ENCODE peak calls at places on chromosomes 3 and 15, in seven cellular contexts. One of them, this sample, is unnamed.
A peak's percentile ranks its signal among the peaks of the same experiment; 100 is the strongest.

GRCh38 chr15:77002954-77003912 is 8.3 kb downstream of the PSTPIP1 start:
- DNase-seq in PC-9: no peak
- DNase-seq in AG04450: no peak
- DNase-seq in HCT116: no peak
- DNase-seq in cardiac muscle cell: no peak
- DNase-seq in uterus: no peak
- DNase-seq in mammary epithelial cell: no peak
- DNase-seq in this sample: no peak

GRCh38 chr3:14563946-14564539 is 23.9 kb upstream of the GRIP2 start:
- DNase-seq in PC-9: no peak
- DNase-seq in AG04450: no peak
- DNase-seq in HCT116: no peak
- DNase-seq in cardiac muscle cell: no peak
- DNase-seq in uterus: no peak
- DNase-seq in mammary epithelial cell: no peak
- DNase-seq in this sample: no peak

GRCh38 chr15:74869726-74870407 is 3.3 kb downstream of the SCAMP2 start:
- DNase-seq in PC-9: no peak
- DNase-seq in AG04450: no peak
- DNase-seq in HCT116: no peak
- DNase-seq in cardiac muscle cell: no peak
- DNase-seq in uterus: peak; percentile 36
- DNase-seq in mammary epithelial cell: no peak
- DNase-seq in this sample: no peak

GRCh38 chr3:176633511-176633910 is 563.8 kb downstream of the TBL1XR1 start:
- DNase-seq in PC-9: no peak
- DNase-seq in AG04450: no peak
- DNase-seq in HCT116: no peak
- DNase-seq in cardiac muscle cell: peak; percentile 21
- DNase-seq in uterus: no peak
- DNase-seq in mammary epithelial cell: no peak
- DNase-seq in this sample: peak; percentile 17

GRCh38 chr3:61771976-61772375 is 210.6 kb downstream of the PTPRG start:
- DNase-seq in PC-9: no peak
- DNase-seq in AG04450: no peak
- DNase-seq in HCT116: no peak
- DNase-seq in cardiac muscle cell: no peak
- DNase-seq in uterus: no peak
- DNase-seq in mammary epithelial cell: no peak
- DNase-seq in this sample: no peak

GRCh38 chr15:58440181-58440910 is 8.6 kb downstream of the LIPC start:
- DNase-seq in PC-9: peak; percentile 94
- DNase-seq in AG04450: no peak
- DNase-seq in HCT116: peak; percentile 59
- DNase-seq in cardiac muscle cell: no peak
- DNase-seq in uterus: peak; percentile 29
- DNase-seq in mammary epithelial cell: peak; percentile 52
- DNase-seq in this sample: peak; percentile 68

GRCh38 chr3:141115752-141116541 is 64.8 kb downstream of the SPSB4 start:
- DNase-seq in PC-9: no peak
- DNase-seq in AG04450: no peak
- DNase-seq in HCT116: no peak
- DNase-seq in cardiac muscle cell: no peak
- DNase-seq in uterus: peak; percentile 76
- DNase-seq in mammary epithelial cell: no peak
- DNase-seq in this sample: no peak

GRCh38 chr3:120324185-120324584 is 25.0 kb downstream of the LRRC58 start:
- DNase-seq in PC-9: no peak
- DNase-seq in AG04450: no peak
- DNase-seq in HCT116: no peak
- DNase-seq in cardiac muscle cell: no peak
- DNase-seq in uterus: no peak
- DNase-seq in mammary epithelial cell: no peak
- DNase-seq in this sample: no peak

GRCh38 chr3:197711973-197712707 is 24.6 kb downstream of the RUBCN start:
- DNase-seq in PC-9: peak; percentile 100
- DNase-seq in AG04450: peak; percentile 89
- DNase-seq in HCT116: peak; percentile 96
- DNase-seq in cardiac muscle cell: peak; percentile 77
- DNase-seq in uterus: peak; percentile 94
- DNase-seq in mammary epithelial cell: peak; percentile 98
- DNase-seq in this sample: peak; percentile 81

GRCh38 chr3:172201990-172202318 is 162.6 kb downstream of the FNDC3B start:
- DNase-seq in PC-9: no peak
- DNase-seq in AG04450: peak; percentile 87
- DNase-seq in HCT116: no peak
- DNase-seq in cardiac muscle cell: no peak
- DNase-seq in uterus: peak; percentile 34
- DNase-seq in mammary epithelial cell: peak; percentile 42
- DNase-seq in this sample: no peak

GRCh38 chr3:50242371-50242770 is 6.4 kb downstream of the GNAI2 start:
- DNase-seq in PC-9: no peak
- DNase-seq in AG04450: no peak
- DNase-seq in HCT116: no peak
- DNase-seq in cardiac muscle cell: no peak
- DNase-seq in uterus: no peak
- DNase-seq in mammary epithelial cell: no peak
- DNase-seq in this sample: no peak

GRCh38 chr3:50241163-50241562 is 5.2 kb downstream of the GNAI2 start:
- DNase-seq in PC-9: no peak
- DNase-seq in AG04450: no peak
- DNase-seq in HCT116: no peak
- DNase-seq in cardiac muscle cell: peak; percentile 71
- DNase-seq in uterus: no peak
- DNase-seq in mammary epithelial cell: no peak
- DNase-seq in this sample: no peak

GRCh38 chr3:50242778-50243551 is 7.0 kb downstream of the GNAI2 start:
- DNase-seq in PC-9: no peak
- DNase-seq in AG04450: no peak
- DNase-seq in HCT116: no peak
- DNase-seq in cardiac muscle cell: no peak
- DNase-seq in uterus: peak; percentile 58
- DNase-seq in mammary epithelial cell: peak; percentile 69
- DNase-seq in this sample: no peak

GRCh38 chr3:50245251-50245745 is 9.3 kb downstream of the GNAI2 start:
- DNase-seq in PC-9: no peak
- DNase-seq in AG04450: no peak
- DNase-seq in HCT116: no peak
- DNase-seq in cardiac muscle cell: no peak
- DNase-seq in uterus: no peak
- DNase-seq in mammary epithelial cell: no peak
- DNase-seq in this sample: no peak

GRCh38 chr3:50243552-50243895 is 7.5 kb downstream of the GNAI2 start:
- DNase-seq in PC-9: no peak
- DNase-seq in AG04450: no peak
- DNase-seq in HCT116: no peak
- DNase-seq in cardiac muscle cell: no peak
- DNase-seq in uterus: no peak
- DNase-seq in mammary epithelial cell: no peak
- DNase-seq in this sample: no peak
- TF ChIP-seq CTCF in PC-9: no peak
- TF ChIP-seq CTCF in AG04450: no peak
- TF ChIP-seq CTCF in HCT116: no peak
- TF ChIP-seq CTCF in cardiac muscle cell: no peak
- TF ChIP-seq CTCF in uterus: no peak
- TF ChIP-seq CTCF in mammary epithelial cell: no peak
- TF ChIP-seq CTCF in this sample: no peak

GRCh38 chr3:151946606-151947005 is 73.2 kb downstream of the SUCNR1 start:
- DNase-seq in PC-9: no peak
- DNase-seq in AG04450: no peak
- DNase-seq in HCT116: no peak
- DNase-seq in cardiac muscle cell: no peak
- DNase-seq in uterus: no peak
- DNase-seq in mammary epithelial cell: no peak
- DNase-seq in this sample: no peak

GRCh38 chr3:151940481-151940880 is 67.0 kb downstream of the SUCNR1 start:
- DNase-seq in PC-9: no peak
- DNase-seq in AG04450: no peak
- DNase-seq in HCT116: no peak
- DNase-seq in cardiac muscle cell: no peak
- DNase-seq in uterus: no peak
- DNase-seq in mammary epithelial cell: no peak
- DNase-seq in this sample: no peak

GRCh38 chr3:151943539-151943938 is 70.1 kb downstream of the SUCNR1 start:
- DNase-seq in PC-9: no peak
- DNase-seq in AG04450: no peak
- DNase-seq in HCT116: no peak
- DNase-seq in cardiac muscle cell: no peak
- DNase-seq in uterus: no peak
- DNase-seq in mammary epithelial cell: no peak
- DNase-seq in this sample: no peak

GRCh38 chr3:151949706-151950105 is 76.3 kb downstream of the SUCNR1 start:
- DNase-seq in PC-9: no peak
- DNase-seq in AG04450: no peak
- DNase-seq in HCT116: no peak
- DNase-seq in cardiac muscle cell: no peak
- DNase-seq in uterus: no peak
- DNase-seq in mammary epithelial cell: peak; percentile 13
- DNase-seq in this sample: no peak

GRCh38 chr3:151944356-151944755 is 70.9 kb downstream of the SUCNR1 start:
- DNase-seq in PC-9: no peak
- DNase-seq in AG04450: no peak
- DNase-seq in HCT116: no peak
- DNase-seq in cardiac muscle cell: no peak
- DNase-seq in uterus: no peak
- DNase-seq in mammary epithelial cell: no peak
- DNase-seq in this sample: no peak
- TF ChIP-seq CTCF in PC-9: no peak
- TF ChIP-seq CTCF in AG04450: no peak
- TF ChIP-seq CTCF in HCT116: no peak
- TF ChIP-seq CTCF in cardiac muscle cell: no peak
- TF ChIP-seq CTCF in uterus: no peak
- TF ChIP-seq CTCF in mammary epithelial cell: no peak
- TF ChIP-seq CTCF in this sample: no peak

GRCh38 chr3:184284696-184285095 is 8.9 kb downstream of the ECE2 start:
- DNase-seq in PC-9: peak; percentile 67
- DNase-seq in AG04450: no peak
- DNase-seq in HCT116: peak; percentile 70
- DNase-seq in cardiac muscle cell: peak; percentile 71
- DNase-seq in uterus: no peak
- DNase-seq in mammary epithelial cell: peak; percentile 50
- DNase-seq in this sample: peak; percentile 76
- TF ChIP-seq CTCF in PC-9: peak; percentile 72
- TF ChIP-seq CTCF in AG04450: peak; percentile 43
- TF ChIP-seq CTCF in HCT116: peak; percentile 82
- TF ChIP-seq CTCF in cardiac muscle cell: peak; percentile 64
- TF ChIP-seq CTCF in uterus: no peak
- TF ChIP-seq CTCF in mammary epithelial cell: peak; percentile 48
- TF ChIP-seq CTCF in this sample: peak; percentile 36

DNA sequence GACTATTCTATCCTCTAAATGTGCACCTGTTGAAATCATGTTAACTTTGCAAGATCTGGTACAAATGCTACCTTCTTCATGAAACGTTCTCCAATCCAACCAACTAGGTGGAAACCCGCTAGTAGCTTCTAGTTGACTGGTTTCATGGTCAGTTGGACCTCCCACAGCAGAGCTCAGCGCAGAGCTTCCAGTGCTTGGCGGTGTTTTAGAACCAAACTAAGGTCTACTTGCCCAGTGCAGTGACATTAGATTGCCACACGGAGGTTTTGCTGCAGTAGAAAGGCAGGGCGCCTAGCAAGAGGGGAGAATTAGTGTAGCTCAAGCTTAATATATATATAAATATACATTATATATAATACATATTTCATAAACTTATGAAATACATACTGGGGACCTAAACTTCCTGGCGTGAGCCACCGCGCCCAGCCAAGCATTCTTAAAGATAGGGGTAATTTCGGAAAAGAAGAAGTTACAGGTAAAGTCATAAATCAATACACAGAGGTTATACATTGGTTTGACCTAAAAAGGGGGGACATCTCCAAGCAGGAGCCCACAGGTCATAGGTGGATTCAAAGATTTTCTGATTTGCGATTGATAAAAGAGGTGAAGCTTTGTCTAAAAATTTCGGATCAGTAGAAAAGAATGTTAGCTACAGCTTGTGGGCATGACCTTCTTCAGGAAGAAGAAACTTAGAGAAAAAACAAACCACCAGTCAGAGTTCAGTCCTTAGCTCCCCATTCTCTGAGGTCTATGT is 2.0 kb upstream of the OXSR1 start:
- DNase-seq in PC-9: no peak
- DNase-seq in AG04450: no peak
- DNase-seq in HCT116: no peak
- DNase-seq in cardiac muscle cell: no peak
- DNase-seq in uterus: no peak
- DNase-seq in mammary epithelial cell: no peak
- DNase-seq in this sample: peak; percentile 19
- TF ChIP-seq CTCF in PC-9: no peak
- TF ChIP-seq CTCF in AG04450: no peak
- TF ChIP-seq CTCF in HCT116: no peak
- TF ChIP-seq CTCF in cardiac muscle cell: no peak
- TF ChIP-seq CTCF in uterus: no peak
- TF ChIP-seq CTCF in mammary epithelial cell: no peak
- TF ChIP-seq CTCF in this sample: peak; percentile 30

GRCh38 chr3:190458040-190458439 is 8.3 kb upstream of the TMEM207 start:
- DNase-seq in PC-9: no peak
- DNase-seq in AG04450: no peak
- DNase-seq in HCT116: no peak
- DNase-seq in cardiac muscle cell: peak; percentile 10
- DNase-seq in uterus: no peak
- DNase-seq in mammary epithelial cell: peak; percentile 18
- DNase-seq in this sample: peak; percentile 48
- TF ChIP-seq CTCF in PC-9: peak; percentile 32
- TF ChIP-seq CTCF in AG04450: no peak
- TF ChIP-seq CTCF in HCT116: peak; percentile 7
- TF ChIP-seq CTCF in cardiac muscle cell: no peak
- TF ChIP-seq CTCF in uterus: no peak
- TF ChIP-seq CTCF in mammary epithelial cell: no peak
- TF ChIP-seq CTCF in this sample: no peak

GRCh38 chr3:153631664-153632063 is 469.6 kb downstream of the RAP2B start:
- DNase-seq in PC-9: no peak
- DNase-seq in AG04450: no peak
- DNase-seq in HCT116: no peak
- DNase-seq in cardiac muscle cell: no peak
- DNase-seq in uterus: no peak
- DNase-seq in mammary epithelial cell: no peak
- DNase-seq in this sample: no peak
- TF ChIP-seq CTCF in PC-9: no peak
- TF ChIP-seq CTCF in AG04450: no peak
- TF ChIP-seq CTCF in HCT116: no peak
- TF ChIP-seq CTCF in cardiac muscle cell: no peak
- TF ChIP-seq CTCF in uterus: no peak
- TF ChIP-seq CTCF in mammary epithelial cell: no peak
- TF ChIP-seq CTCF in this sample: no peak